ENCODE peak calls at places on chromosome 17, in four cellular contexts. G, L, Z and U are unnamed samples.

GRCh38 chr17:67105213-67105612 is 60.9 kb downstream of the CACNG1 start:
- DNase-seq in G (no peak), L (no peak), Z (no peak), U (no peak)

GRCh38 chr17:30368896-30369720 is 9.6 kb upstream of the CPD start:
- DNase-seq in Z (no peak), G (no peak), L (no peak), U (no peak)

GRCh38 chr17:9645858-9646555 is 690 bp downstream of the USP43 start:
- DNase-seq in G (no peak), L (no peak), Z (peak; percentile 79), U (peak; percentile 19)

GRCh38 chr17:71760062-71760720 is 360.6 kb upstream of the SOX9 start:
- DNase-seq in G (no peak), L (no peak), Z (no peak), U (no peak)

GRCh38 chr17:46876353-46876887 is 25.0 kb downstream of the WNT9B start:
- DNase-seq in G (no peak), L (no peak), Z (peak; percentile 88), U (no peak)

GRCh38 chr17:19262650-19263620 is 25.8 kb downstream of the EPN2 start:
- DNase-seq in L (no peak), Z (no peak), G (no peak), U (no peak)

GRCh38 chr17:78458739-78459335 is 80.4 kb downstream of the PGS1 start:
- DNase-seq in Z (peak; percentile 62), L (no peak), G (peak; percentile 99), U (no peak)

GRCh38 chr17:16486373-16487250 is 5.4 kb downstream of the LRRC75A start:
- DNase-seq in L (no peak), G (peak; percentile 67), Z (peak; percentile 84), U (peak; percentile 97)

GRCh38 chr17:19874256-19874655 is 6.5 kb upstream of the ULK2 start:
- DNase-seq in G (no peak), L (no peak), Z (no peak), U (no peak)

GRCh38 chr17:71496552-71496951 is 624.3 kb upstream of the SOX9 start:
- DNase-seq in Z (no peak), L (no peak), G (no peak), U (no peak)

GRCh38 chr17:72529386-72529785 is 408.6 kb downstream of the SOX9 start:
- DNase-seq in L (no peak), Z (no peak), G (no peak), U (no peak)

GRCh38 chr17:78130439-78131101 is at the start of gene TMC8:
- DNase-seq in L (no peak), G (no peak), Z (peak; percentile 70), U (no peak)

GRCh38 chr17:31052187-31052889 is 42.4 kb upstream of the NF1 start:
- DNase-seq in L (no peak), Z (no peak), G (no peak), U (peak; percentile 66)

GRCh38 chr17:49213399-49213798 is 2.9 kb downstream of the ABI3 start:
- DNase-seq in L (no peak), G (no peak), Z (peak; percentile 37), U (no peak)

GRCh38 chr17:50785942-50786570 is 18.7 kb upstream of the ANKRD40CL start:
- DNase-seq in Z (no peak), G (peak; percentile 41), L (no peak), U (no peak)

GRCh38 chr17:27808629-27809028 is 8.3 kb upstream of the NOS2 start:
- DNase-seq in G (no peak), L (no peak), Z (peak; percentile 57), U (no peak)

GRCh38 chr17:18889658-18890057 is 31.7 kb downstream of the PRPSAP2 start:
- DNase-seq in Z (no peak), L (no peak), G (no peak), U (no peak)

GRCh38 chr17:61489719-61490490 is 37.7 kb downstream of the TBX4 start:
- DNase-seq in L (no peak), Z (no peak), G (no peak), U (no peak)

GRCh38 chr17:33038740-33039139 is 47.1 kb downstream of the SPACA3 start:
- DNase-seq in G (peak; percentile 32), L (no peak), Z (peak; percentile 88), U (peak; percentile 30)

GRCh38 chr17:41785876-41786226 is 660 bp downstream of the JUP start:
- DNase-seq in Z (peak; percentile 86), G (no peak), L (no peak), U (no peak)

GRCh38 chr17:82495844-82496528 is 23.5 kb upstream of the FOXK2 start:
- DNase-seq in G (no peak), L (no peak), Z (peak; percentile 74), U (no peak)

GRCh38 chr17:82492647-82493516 is 26.6 kb upstream of the FOXK2 start:
- DNase-seq in G (no peak), L (no peak), Z (peak; percentile 28), U (peak; percentile 73)

GRCh38 chr17:82493517-82493840 is 26.1 kb upstream of the FOXK2 start:
- DNase-seq in L (no peak), G (no peak), Z (peak; percentile 50), U (peak; percentile 68)

GRCh38 chr17:82496529-82497434 is 22.8 kb upstream of the FOXK2 start:
- DNase-seq in G (peak; percentile 95), L (no peak), Z (peak; percentile 94), U (peak; percentile 97)

DNA sequence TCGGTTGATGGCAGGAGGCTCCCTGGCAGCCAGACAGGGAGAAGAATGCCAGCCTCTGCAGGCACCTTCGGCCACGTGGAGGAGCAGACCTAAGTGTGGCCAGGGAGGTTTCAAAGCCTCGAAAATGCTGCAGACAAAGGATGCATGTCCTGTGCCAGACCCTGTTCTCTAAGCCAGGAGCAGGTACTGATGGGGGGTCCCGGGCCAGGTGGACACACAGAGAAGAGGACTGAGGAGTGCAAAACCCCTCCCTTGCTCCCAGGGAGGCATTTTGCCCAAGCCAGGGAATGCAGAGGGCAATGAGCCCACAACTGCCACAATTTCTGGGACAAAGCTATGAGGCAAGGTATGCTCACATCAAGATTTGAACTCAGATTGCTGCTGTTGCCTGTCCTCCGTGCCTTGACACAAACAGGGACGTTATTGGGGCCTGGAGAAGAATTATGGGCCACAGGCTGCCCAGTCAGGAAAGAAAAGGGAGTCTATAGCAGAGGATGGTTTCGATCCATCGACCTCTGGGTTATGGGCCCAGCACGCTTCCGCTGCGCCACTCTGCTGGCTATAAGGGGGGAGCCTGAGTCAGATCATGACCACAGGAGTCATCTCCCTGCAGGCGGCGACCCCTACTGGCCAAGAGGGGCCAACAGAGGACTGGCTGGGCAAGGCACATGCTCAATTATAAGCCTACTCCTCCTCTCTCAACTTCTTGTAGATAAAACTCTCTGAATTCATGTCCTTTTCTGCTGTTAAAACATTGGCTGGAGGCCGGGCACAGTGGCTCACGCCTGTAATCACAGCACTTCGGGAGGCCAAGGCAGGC is 25.1 kb upstream of the FOXK2 start:
- DNase-seq in L (peak; percentile 97), Z (peak; percentile 92), G (peak; percentile 91), U (peak; percentile 96)
- H3K4me3 ChIP-seq in L (peak overlapping the region; percentile 60), Z (peak overlapping the region; percentile 38), G (peak overlapping the region; percentile 29), U (no peak overlapping the region)

GRCh38 chr17:65559802-65560627 is 1.4 kb downstream of the AXIN2 start:
- DNase-seq in Z (peak; percentile 95), L (no peak), G (no peak), U (peak; percentile 63)
- H3K4me3 ChIP-seq in Z (peak overlapping the region; percentile 89), L (peak overlapping the region; percentile 58), G (no peak overlapping the region), U (no peak overlapping the region)

GRCh38 chr17:59812139-59812538 is 80.6 kb downstream of the TUBD1 start:
- DNase-seq in G (no peak), L (no peak), Z (no peak), U (no peak)

GRCh38 chr17:59810894-59811153 is 81.9 kb downstream of the TUBD1 start:
- DNase-seq in Z (no peak), G (no peak), L (no peak), U (no peak)

GRCh38 chr17:59811209-59811608 is 81.5 kb downstream of the TUBD1 start:
- DNase-seq in L (no peak), G (no peak), Z (no peak), U (no peak)

GRCh38 chr17:59814685-59815084 is 78.1 kb downstream of the TUBD1 start:
- DNase-seq in Z (no peak), L (no peak), G (no peak), U (no peak)

DNA sequence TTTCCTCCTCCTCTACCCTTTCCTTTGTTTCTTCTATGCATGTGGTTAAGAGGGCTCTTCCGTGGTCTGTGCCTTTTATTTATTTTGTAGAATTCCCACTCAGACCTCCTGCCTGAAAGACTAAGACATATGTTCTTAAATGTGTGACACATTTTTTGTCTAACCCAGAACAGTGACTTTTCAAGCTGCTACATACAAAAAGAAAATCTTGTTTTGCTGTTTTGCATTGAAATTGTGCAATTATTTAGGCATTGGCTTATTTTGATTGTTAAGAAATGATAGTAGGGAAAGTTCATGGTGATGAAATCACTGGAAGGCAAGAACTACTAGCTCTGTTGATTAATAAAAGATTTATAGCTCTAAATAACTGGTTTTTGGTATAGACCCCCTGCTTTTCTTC is 76.8 kb downstream of the TUBD1 start:
- DNase-seq in Z (no peak), L (no peak), G (no peak), U (no peak)
- H3K4me3 ChIP-seq in Z (no peak overlapping the region), L (no peak overlapping the region), G (no peak overlapping the region), U (no peak overlapping the region)

GRCh38 chr17:8117367-8117979 is 841 bp downstream of the ALOXE3 start:
- DNase-seq in L (no peak), Z (peak; percentile 66), G (no peak), U (peak; percentile 65)
- H3K4me3 ChIP-seq in L (peak overlapping the region; percentile 91), Z (peak overlapping the region; percentile 78), G (peak overlapping the region; percentile 83), U (no peak overlapping the region)

DNA sequence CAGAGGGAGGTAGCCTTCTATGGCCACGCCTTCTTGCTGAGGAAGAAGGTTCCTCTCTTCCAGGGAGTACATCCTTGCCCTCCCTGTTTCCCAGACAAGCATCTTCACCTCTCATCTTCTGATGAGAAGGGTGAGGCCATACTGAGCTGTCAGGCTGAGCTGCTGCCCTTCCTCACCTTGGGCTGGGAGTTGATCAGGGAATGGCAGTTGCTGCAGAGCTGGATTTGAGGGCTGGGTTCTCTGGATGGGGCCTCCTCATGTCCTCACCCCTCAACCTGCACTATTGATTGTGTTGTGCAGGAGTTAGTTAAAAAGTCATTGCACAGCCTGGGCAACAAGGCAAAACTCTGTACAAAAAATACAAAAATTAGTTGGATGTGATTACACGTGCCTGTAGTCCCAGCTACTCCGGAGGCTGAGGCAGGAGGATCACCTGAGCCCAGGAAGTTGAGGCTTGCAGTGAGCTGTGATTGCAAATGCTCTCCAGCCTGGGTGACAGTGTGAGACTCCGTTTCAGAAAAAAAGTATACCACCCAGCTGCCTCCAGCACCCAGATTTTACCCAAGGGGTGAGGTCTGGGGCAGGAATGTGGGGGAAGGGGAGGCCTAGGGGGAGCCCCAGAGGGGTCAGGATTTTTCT is 2.0 kb downstream of the ERBB2 start:
- DNase-seq in L (no peak), Z (no peak), G (no peak), U (no peak)
- H3K4me3 ChIP-seq in L (peak overlapping the region; percentile 70), Z (peak overlapping the region; percentile 95), G (no peak overlapping the region), U (no peak overlapping the region)